ENCODE peak calls at places on chromosomes 2 and 18, in nine cellular contexts. N, J, I, G, Z, A, C, M and Q are unnamed samples.

GRCh38 chr2:56077352-56077915 is 106.4 kb upstream of the CCDC85A start:
- DNase-seq in I (no peak), Z (peak; percentile 43), M (no peak), G (no peak), A (no peak), N (no peak), J (no peak), C (no peak), Q (no peak)

GRCh38 chr2:68936462-68936861 is 16.2 kb downstream of the GKN2 start:
- DNase-seq in N (no peak), I (no peak), C (no peak), M (peak; percentile 40), G (no peak), Z (no peak), A (no peak), J (no peak), Q (no peak)

GRCh38 chr2:176188969-176189665 is 649 bp downstream of the HOXD1 start:
- DNase-seq in M (no peak), Z (no peak), G (no peak), J (no peak), N (no peak), C (no peak), A (peak; percentile 77), I (no peak), Q (no peak)

GRCh38 chr2:238684362-238685326 is 163.2 kb upstream of the TWIST2 start:
- DNase-seq in C (no peak), Z (peak; percentile 97), I (peak; percentile 99), M (peak; percentile 95), A (no peak), J (peak; percentile 86), G (peak; percentile 76), N (no peak), Q (no peak)

GRCh38 chr18:46497129-46497528 is 159.9 kb downstream of the LOXHD1 start:
- DNase-seq in G (no peak), J (no peak), I (peak; percentile 6), M (peak; percentile 16), Z (no peak), A (no peak), N (no peak), C (peak; percentile 27), Q (no peak)

GRCh38 chr18:2651981-2652380 is 3.5 kb upstream of the SMCHD1 start:
- DNase-seq in N (no peak), J (no peak), M (no peak), G (no peak), I (no peak), C (no peak), Z (no peak), A (no peak), Q (no peak)

GRCh38 chr18:69216390-69216789 is 184.3 kb upstream of the DOK6 start:
- DNase-seq in Z (no peak), I (no peak), J (no peak), C (no peak), M (no peak), A (no peak), N (no peak), G (no peak), Q (no peak)

GRCh38 chr2:188931361-188931760 is 42.8 kb upstream of the COL3A1 start:
- DNase-seq in N (no peak), C (no peak), Z (no peak), A (no peak), J (no peak), I (no peak), M (no peak), G (no peak), Q (no peak)

GRCh38 chr2:68318686-68319396 is 908 bp downstream of the CNRIP1 start:
- DNase-seq in G (no peak), C (peak; percentile 38), J (no peak), M (no peak), N (no peak), Z (no peak), I (peak; percentile 17), A (no peak), Q (peak; percentile 41)

GRCh38 chr2:64383881-64384280 is 70.1 kb upstream of the LGALSL start:
- DNase-seq in C (no peak), N (no peak), J (no peak), A (no peak), Z (no peak), M (no peak), I (no peak), G (no peak), Q (no peak)

GRCh38 chr2:199985625-199986207 is 30.3 kb downstream of the MAIP1 start:
- DNase-seq in Z (peak; percentile 31), N (peak; percentile 10), M (peak; percentile 66), A (peak; percentile 65), I (peak; percentile 85), G (peak; percentile 18), J (peak; percentile 63), C (peak; percentile 44), Q (no peak)

GRCh38 chr2:147657086-147658000 is 187.5 kb upstream of the ACVR2A start:
- DNase-seq in J (no peak), Z (no peak), M (no peak), N (no peak), I (no peak), G (no peak), A (no peak), C (no peak), Q (no peak)

GRCh38 chr18:55101458-55101824 is 142.2 kb upstream of the CCDC68 start:
- DNase-seq in M (no peak), Z (no peak), J (no peak), G (no peak), C (no peak), N (no peak), A (no peak), I (no peak), Q (no peak)
- H3K27ac ChIP-seq in M (no peak overlapping the region), Z (peak overlapping the region; percentile 82), J (no peak overlapping the region), G (no peak overlapping the region), C (no peak overlapping the region), N (no peak overlapping the region), A (no peak overlapping the region), I (no peak overlapping the region), Q (no peak overlapping the region)

GRCh38 chr2:212939777-212940531 is 211.5 kb downstream of the IKZF2 start:
- DNase-seq in J (no peak), I (no peak), N (no peak), Z (no peak), C (no peak), G (peak; percentile 57), A (peak; percentile 65), M (no peak), Q (no peak)
- H3K27ac ChIP-seq in J (no peak overlapping the region), I (no peak overlapping the region), N (no peak overlapping the region), Z (no peak overlapping the region), C (no peak overlapping the region), G (no peak overlapping the region), A (no peak overlapping the region), M (no peak overlapping the region), Q (no peak overlapping the region)

DNA sequence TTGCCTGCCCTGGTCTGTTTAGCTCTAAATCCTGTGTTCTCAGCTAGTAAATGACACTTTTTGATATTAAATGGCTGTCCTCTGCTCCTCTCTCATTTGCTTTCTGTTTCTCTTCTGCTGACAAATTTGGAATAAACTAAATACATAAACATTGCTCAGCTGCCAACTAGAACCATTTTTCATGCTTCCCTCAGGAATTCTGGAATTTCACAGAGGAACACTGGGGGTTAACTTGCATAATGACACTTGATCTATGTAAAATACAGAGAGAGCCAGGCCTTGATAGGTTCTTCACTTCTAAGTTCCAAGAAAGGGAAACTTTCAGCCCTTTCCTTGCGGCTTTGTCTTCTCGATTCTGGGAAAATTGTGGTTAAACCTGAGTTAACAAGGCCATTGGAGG is 450.6 kb upstream of the ST6GAL2 start:
- DNase-seq in J (no peak), I (peak; percentile 3), C (no peak), N (no peak), Z (no peak), A (no peak), M (no peak), G (no peak), Q (no peak)
- H3K27ac ChIP-seq in J (no peak overlapping the region), I (no peak overlapping the region), C (peak overlapping the region; percentile 66), N (no peak overlapping the region), Z (no peak overlapping the region), A (no peak overlapping the region), M (no peak overlapping the region), G (no peak overlapping the region), Q (no peak overlapping the region)

GRCh38 chr2:123762221-123762620 is 262.9 kb upstream of the CNTNAP5 start:
- DNase-seq in I (no peak), C (no peak), J (no peak), G (no peak), M (no peak), Z (no peak), N (no peak), A (no peak), Q (no peak)
- H3K27ac ChIP-seq in I (no peak overlapping the region), C (no peak overlapping the region), J (no peak overlapping the region), G (no peak overlapping the region), M (no peak overlapping the region), Z (no peak overlapping the region), N (no peak overlapping the region), A (no peak overlapping the region), Q (no peak overlapping the region)

GRCh38 chr2:207802650-207803049 is 32.9 kb upstream of the FZD5 start:
- DNase-seq in M (no peak), I (no peak), A (no peak), Z (no peak), J (no peak), C (no peak), N (no peak), G (no peak), Q (no peak)

GRCh38 chr2:207796585-207797350 is 27.1 kb upstream of the FZD5 start:
- DNase-seq in Z (no peak), A (peak; percentile 81), M (no peak), N (no peak), I (peak; percentile 31), J (no peak), G (no peak), C (no peak), Q (no peak)

GRCh38 chr2:207805566-207806226 is 36.0 kb upstream of the FZD5 start:
- DNase-seq in N (no peak), G (no peak), C (no peak), J (no peak), M (no peak), Z (no peak), I (no peak), A (no peak), Q (no peak)

DNA sequence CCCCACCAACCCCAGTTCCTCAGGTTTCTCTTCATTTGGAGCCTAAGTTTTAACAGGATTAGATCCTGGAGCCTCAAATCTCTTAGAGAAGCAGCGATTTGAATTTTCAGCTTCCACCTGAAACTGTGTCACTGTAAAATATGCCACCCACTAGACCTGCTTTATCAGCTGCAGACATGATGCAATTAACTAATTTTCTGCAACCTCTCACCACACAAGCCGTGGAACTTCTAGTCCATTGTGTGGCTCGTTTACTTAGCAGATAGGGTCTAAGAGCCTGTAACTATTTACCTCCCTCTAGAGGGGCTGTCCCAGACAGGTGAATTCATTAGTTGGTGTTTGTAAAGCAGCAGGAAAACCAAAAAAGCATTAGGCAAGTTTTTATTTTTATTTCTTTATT is 31.6 kb upstream of the FZD5 start:
- DNase-seq in N (no peak), A (no peak), G (no peak), I (no peak), J (no peak), Z (no peak), C (no peak), M (no peak), Q (no peak)
- H3K27ac ChIP-seq in N (no peak overlapping the region), A (no peak overlapping the region), G (no peak overlapping the region), I (no peak overlapping the region), J (no peak overlapping the region), Z (peak overlapping the region; percentile 69), C (no peak overlapping the region), M (no peak overlapping the region), Q (no peak overlapping the region)